ENCODE peak calls at places on chromosomes 16 and 17, in four cellular contexts. D is IMR-90, Z is astrocyte, I is H1. R is an unnamed sample.

GRCh38 chr17:7577327-7578199 is 1.9 kb upstream of the CD68 start:
- DNase-seq in Z (no peak), D (no peak), I (no peak), R (no peak)

GRCh38 chr16:64475627-64476351 is 646.1 kb downstream of the CDH11 start:
- DNase-seq in I (no peak), D (peak; percentile 4), Z (peak; percentile 98), R (no peak)

GRCh38 chr17:59373879-59374495 is 42.5 kb downstream of the YPEL2 start:
- DNase-seq in Z (peak; percentile 51), I (no peak), D (peak; percentile 62), R (no peak)

GRCh38 chr16:2949705-2950399 is 14.2 kb upstream of the KREMEN2 start:
- DNase-seq in D (no peak), Z (no peak), I (no peak), R (no peak)

GRCh38 chr17:8711291-8711690 is 33.3 kb downstream of the CCDC42 start:
- DNase-seq in D (no peak), I (no peak), Z (no peak), R (no peak)

GRCh38 chr17:79966681-79967080 is 69.0 kb downstream of the TBC1D16 start:
- DNase-seq in Z (no peak), D (no peak), I (no peak), R (no peak)

GRCh38 chr16:50282955-50283631 is 16.7 kb downstream of the ADCY7 start:
- DNase-seq in Z (no peak), D (no peak), I (no peak), R (no peak)

GRCh38 chr17:32240745-32241144 is 24.9 kb upstream of the RHBDL3 start:
- DNase-seq in Z (peak; percentile 14), I (no peak), D (no peak), R (no peak)

GRCh38 chr17:50361561-50362480 is 11.2 kb downstream of the MRPL27 start:
- DNase-seq in D (peak; percentile 74), I (peak; percentile 67), Z (peak; percentile 36), R (no peak)

GRCh38 chr17:55238931-55239297 is 25.8 kb upstream of the HLF start:
- DNase-seq in I (no peak), D (no peak), Z (no peak), R (no peak)

GRCh38 chr17:49260922-49261291 is 30.3 kb upstream of the PHOSPHO1 start:
- DNase-seq in Z (no peak), I (no peak), D (no peak), R (no peak)

GRCh38 chr17:14581181-14581830 is 280.4 kb downstream of the HS3ST3B1 start:
- DNase-seq in I (no peak), Z (no peak), D (no peak), R (no peak)

GRCh38 chr16:64771273-64771672 is 350.6 kb downstream of the CDH11 start:
- DNase-seq in Z (no peak), I (no peak), D (no peak), R (no peak)

GRCh38 chr16:4847774-4848587 is 700 bp downstream of the UBN1 start:
- DNase-seq in I (no peak), D (peak; percentile 64), Z (peak; percentile 51), R (no peak)

GRCh38 chr17:8436169-8436932 is 667 bp downstream of the NDEL1 start:
- DNase-seq in Z (peak; percentile 54), D (peak; percentile 56), I (no peak), R (no peak)

GRCh38 chr16:89706446-89707260 is 5.1 kb upstream of the SPATA2L start:
- DNase-seq in D (no peak), Z (no peak), I (no peak), R (no peak)

GRCh38 chr16:47461598-47462266 is 601 bp downstream of the PHKB start:
- DNase-seq in Z (peak; percentile 58), I (no peak), D (peak; percentile 48), R (peak; percentile 48)

GRCh38 chr16:72255785-72256184 is 83.8 kb upstream of the PMFBP1 start:
- DNase-seq in D (no peak), I (no peak), Z (no peak), R (no peak)

GRCh38 chr17:72077326-72077960 is 43.4 kb upstream of the SOX9 start:
- DNase-seq in I (no peak), Z (no peak), D (peak; percentile 10), R (peak; percentile 40)

GRCh38 chr17:4948997-4949320 is 629 bp upstream of the PFN1 start:
- DNase-seq in Z (peak; percentile 73), D (peak; percentile 89), I (peak; percentile 85), R (no peak)

GRCh38 chr17:57424777-57425188 is 168.5 kb downstream of the MSI2 start:
- DNase-seq in I (no peak), D (peak; percentile 30), Z (no peak), R (no peak)

GRCh38 chr16:68496689-68497088 is 42.4 kb upstream of the ZFP90 start:
- DNase-seq in I (no peak), Z (no peak), D (no peak), R (no peak)

GRCh38 chr17:73211745-73212144 is 18.9 kb downstream of the COG1 start:
- DNase-seq in D (no peak), I (no peak), Z (no peak), R (no peak)

GRCh38 chr17:12673788-12674187 is 8.1 kb downstream of the MYOCD start:
- DNase-seq in Z (peak; percentile 25), I (no peak), D (peak; percentile 75), R (peak; percentile 1)

GRCh38 chr17:36586138-36586537 is 5.5 kb upstream of the DHRS11 start:
- DNase-seq in I (no peak), D (no peak), Z (no peak), R (no peak)

GRCh38 chr17:57326348-57326747 is 70.0 kb downstream of the MSI2 start:
- DNase-seq in D (no peak), I (no peak), Z (no peak), R (no peak)

GRCh38 chr17:17724307-17724921 is 43.2 kb downstream of the RAI1 start:
- DNase-seq in D (peak; percentile 54), Z (peak; percentile 55), I (peak; percentile 81), R (no peak)

GRCh38 chr17:17723354-17724261 is 42.4 kb downstream of the RAI1 start:
- DNase-seq in I (peak; percentile 66), D (peak; percentile 90), Z (peak; percentile 89), R (no peak)

GRCh38 chr17:17721140-17721668 is 39.9 kb downstream of the RAI1 start:
- DNase-seq in Z (no peak), D (no peak), I (no peak), R (no peak)

GRCh38 chr17:17722081-17722905 is 41.0 kb downstream of the RAI1 start:
- DNase-seq in D (peak; percentile 58), I (peak; percentile 69), Z (peak; percentile 40), R (no peak)

GRCh38 chr17:17722906-17723353 is 41.7 kb downstream of the RAI1 start:
- DNase-seq in Z (no peak), I (no peak), D (no peak), R (no peak)
- H3K9ac ChIP-seq in Z (peak overlapping the region; percentile 77), I (no peak overlapping the region), D (peak overlapping the region; percentile 60), R (no peak overlapping the region)

GRCh38 chr16:76741623-76742022 is 449.4 kb upstream of the MON1B start:
- DNase-seq in Z (no peak), I (no peak), D (no peak), R (no peak)
- H3K9me3 ChIP-seq in Z (peaks cover 4% of the 10 kb centered on the region), I (peaks cover 3% of the 10 kb centered on the region), D (peaks cover 9% of the 10 kb centered on the region), R (no peaks in the 10 kb centered on the region)

DNA sequence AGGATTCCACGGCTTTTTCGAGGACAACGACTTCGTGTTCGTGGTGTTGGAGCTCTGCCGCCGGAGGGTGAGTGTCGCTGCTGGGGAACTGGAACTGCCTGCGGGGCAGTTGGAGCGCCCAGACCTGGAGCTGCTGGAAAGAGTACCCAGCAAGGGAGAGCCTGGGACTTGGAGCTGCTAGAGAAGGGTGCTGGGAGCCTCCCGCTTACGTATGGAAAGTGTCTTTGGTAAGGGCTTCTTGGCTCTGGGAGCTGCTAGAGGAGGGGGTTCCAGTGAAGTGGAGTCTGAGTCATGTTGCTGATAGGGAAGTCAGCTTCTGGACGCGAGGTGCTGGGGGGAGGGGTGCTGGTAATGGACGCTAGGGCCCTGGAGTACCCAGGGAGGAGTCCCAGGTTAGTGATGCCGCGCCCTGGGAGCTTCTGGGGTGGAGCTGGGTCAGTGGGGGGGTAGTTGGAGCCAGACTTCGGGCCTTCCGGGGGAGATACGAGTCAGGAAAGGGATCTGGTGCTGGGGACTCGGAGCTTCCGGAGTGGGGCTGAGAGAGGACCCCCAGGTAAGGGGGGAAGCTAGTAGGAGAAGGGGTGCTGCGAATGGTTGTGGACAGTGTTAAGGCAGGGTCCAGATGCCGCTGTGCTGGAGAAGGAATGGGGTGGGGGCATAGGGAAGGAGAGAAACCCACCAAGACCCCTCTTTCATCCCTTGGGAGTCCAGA is 741 bp downstream of the PLK1 start:
- DNase-seq in Z (peak; percentile 53), D (peak; percentile 57), I (peak; percentile 57), R (no peak)
- H3K4me2 ChIP-seq in Z (peak overlapping the region; percentile 97), D (peak overlapping the region; percentile 87), I (peak overlapping the region; percentile 94), R (peak overlapping the region; percentile 89)

GRCh38 chr16:19505600-19506303 is 16.1 kb downstream of the GDE1 start:
- DNase-seq in I (no peak), D (peak; percentile 17), Z (peak; percentile 78), R (no peak)

GRCh38 chr16:19503461-19504075 is 18.3 kb downstream of the GDE1 start:
- DNase-seq in Z (no peak), I (no peak), D (no peak), R (no peak)

GRCh38 chr16:19502395-19503131 is 19.3 kb downstream of the GDE1 start:
- DNase-seq in D (peak; percentile 73), I (peak; percentile 83), Z (peak; percentile 43), R (peak; percentile 38)

GRCh38 chr16:19507882-19508281 is 14.0 kb downstream of the GDE1 start:
- DNase-seq in D (no peak), Z (no peak), I (no peak), R (no peak)

DNA sequence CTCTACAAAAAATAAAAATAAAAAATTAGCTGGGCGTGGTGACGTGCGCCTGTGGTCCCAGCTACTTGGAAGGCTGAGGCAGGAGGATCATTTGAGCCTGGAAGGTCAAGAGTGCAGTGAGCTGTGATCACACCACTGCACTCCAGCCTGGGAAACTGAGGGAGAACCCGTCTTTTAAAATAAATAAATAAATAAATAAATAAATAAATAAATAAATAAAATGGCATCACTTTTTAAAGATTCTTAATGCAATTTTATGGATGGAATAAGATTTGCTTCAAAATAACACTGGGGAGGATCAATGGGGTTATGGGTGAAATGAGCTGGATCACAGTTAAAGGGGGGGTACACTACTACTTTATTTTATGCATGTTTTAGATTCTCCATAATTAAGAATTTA is 14.9 kb downstream of the GDE1 start:
- DNase-seq in D (no peak), Z (no peak), I (no peak), R (no peak)
- H3K9ac ChIP-seq in D (no peak overlapping the region), Z (no peak overlapping the region), I (no peak overlapping the region), R (no peak overlapping the region)